ENCODE peak calls at places on chromosomes 4 and X, in nine cellular contexts. N, B, W, R, U, V, K, C and H are unnamed samples.

GRCh38 chr4:42954925-42955669 is 62.6 kb downstream of the GRXCR1 start:
- DNase-seq in N (peak), B (no peak), W (no peak), R (no peak), U (no peak), V (no peak), K (no peak), C (no peak), H (no peak)

GRCh38 chr4:15778191-15778741 is at the start of gene CD38:
- DNase-seq in N (peak), B (peak), W (no peak), R (no peak), U (peak), V (no peak), K (peak), C (peak), H (no peak)

GRCh38 chr4:128461300-128462103 is 173.9 kb upstream of the PGRMC2 start:
- DNase-seq in N (no peak), B (no peak), W (peak), R (no peak), U (no peak), V (peak), K (peak), C (peak), H (peak)

GRCh38 chr4:133592106-133592505 is 443.0 kb downstream of the PCDH10 start:
- DNase-seq in N (no peak), B (no peak), W (no peak), R (no peak), U (no peak), V (no peak), K (no peak), C (peak), H (no peak)

GRCh38 chrX:11770320-11770719 is 12.3 kb downstream of the MSL3 start:
- DNase-seq in N (no peak), B (peak), W (peak), R (no peak), U (no peak), V (peak), K (peak), C (peak), H (peak)

GRCh38 chr4:40180356-40180755 is 16.5 kb upstream of the RHOH start:
- DNase-seq in N (no peak), B (no peak), W (peak), R (no peak), U (no peak), V (peak), K (peak), C (no peak), H (peak)

GRCh38 chrX:97850911-97851310 is 967.2 kb downstream of the RPA4 start:
- DNase-seq in N (no peak), B (no peak), W (peak), R (no peak), U (no peak), V (no peak), K (no peak), C (no peak), H (no peak)

GRCh38 chrX:56727531-56727930 is 1.5 kb upstream of the NBDY start:
- DNase-seq in N (no peak), B (no peak), W (no peak), R (no peak), U (no peak), V (no peak), K (no peak), C (no peak), H (no peak)

GRCh38 chr4:55367084-55367722 is 21.2 kb downstream of the SRD5A3 start:
- DNase-seq in N (no peak), B (no peak), W (no peak), R (no peak), U (no peak), V (peak), K (no peak), C (no peak), H (no peak)

GRCh38 chr4:109207060-109207459 is 95.4 kb downstream of the COL25A1 start:
- DNase-seq in N (no peak), B (no peak), W (peak), R (no peak), U (no peak), V (peak), K (no peak), C (no peak), H (peak)

GRCh38 chrX:16222123-16222522 is 54.8 kb downstream of the MAGEB17 start:
- DNase-seq in N (no peak), B (no peak), W (no peak), R (no peak), U (no peak), V (peak), K (no peak), C (no peak), H (peak)

GRCh38 chr4:2432991-2433530 is 14.3 kb downstream of the CFAP99 start:
- DNase-seq in N (peak), B (no peak), W (peak), R (no peak), U (no peak), V (peak), K (no peak), C (peak), H (no peak)

GRCh38 chrX:110087485-110088356 is 84.8 kb downstream of the TMEM164 start:
- DNase-seq in N (peak), B (no peak), W (peak), R (no peak), U (no peak), V (peak), K (peak), C (no peak), H (peak)

GRCh38 chr4:8352368-8353157 is 83.0 kb downstream of the HTRA3 start:
- DNase-seq in N (no peak), B (no peak), W (no peak), R (no peak), U (no peak), V (no peak), K (no peak), C (peak), H (no peak)

GRCh38 chr4:151318310-151319006 is 6.9 kb downstream of the SH3D19 start:
- DNase-seq in N (no peak), B (no peak), W (no peak), R (no peak), U (no peak), V (no peak), K (no peak), C (no peak), H (no peak)

GRCh38 chrX:12955882-12956703 is 18.8 kb upstream of the TMSB4X start:
- DNase-seq in N (peak), B (peak), W (peak), R (peak), U (peak), V (peak), K (peak), C (no peak), H (peak)

GRCh38 chr4:125833-126232 is 1.5 kb downstream of the ZNF718 start:
- DNase-seq in N (no peak), B (no peak), W (no peak), R (no peak), U (no peak), V (no peak), K (no peak), C (no peak), H (peak)

GRCh38 chr4:40238008-40238699 is 41.3 kb downstream of the RHOH start:
- DNase-seq in N (no peak), B (no peak), W (no peak), R (no peak), U (no peak), V (no peak), K (no peak), C (no peak), H (no peak)

GRCh38 chr4:186765138-186765537 is 41.5 kb upstream of the FAT1 start:
- DNase-seq in N (no peak), B (no peak), W (peak), R (no peak), U (peak), V (peak), K (peak), C (peak), H (peak)

GRCh38 chr4:64266263-64266662 is 143.0 kb downstream of the TECRL start:
- DNase-seq in N (no peak), B (no peak), W (no peak), R (no peak), U (no peak), V (no peak), K (no peak), C (no peak), H (no peak)

GRCh38 chrX:41275661-41276609 is 58.0 kb upstream of the DDX3X start:
- DNase-seq in N (peak), B (peak), W (peak), R (no peak), U (peak), V (peak), K (peak), C (peak), H (peak)

GRCh38 chrX:20412871-20413486 is 146.3 kb upstream of the RPS6KA3 start:
- DNase-seq in N (no peak), B (peak), W (no peak), R (peak), U (no peak), V (no peak), K (no peak), C (no peak), H (no peak)

GRCh38 chr4:26080876-26081628 is 167.0 kb downstream of the SMIM20 start:
- DNase-seq in N (no peak), B (no peak), W (no peak), R (no peak), U (no peak), V (no peak), K (no peak), C (no peak), H (no peak)

GRCh38 chrX:3599787-3600465 is 113.5 kb downstream of the PRKX start:
- DNase-seq in N (no peak), B (no peak), W (no peak), R (no peak), U (no peak), V (peak), K (no peak), C (no peak), H (no peak)

GRCh38 chrX:126170715-126171114 is 4.6 kb upstream of the DCAF12L2 start:
- DNase-seq in N (no peak), B (no peak), W (peak), R (no peak), U (no peak), V (no peak), K (peak), C (no peak), H (no peak)

GRCh38 chrX:54246866-54247265 is 63.8 kb upstream of the FAM120C start:
- DNase-seq in N (no peak), B (no peak), W (no peak), R (no peak), U (no peak), V (no peak), K (no peak), C (no peak), H (no peak)

GRCh38 chr4:127256500-127256899 is 376.3 kb upstream of the INTU start:
- DNase-seq in N (no peak), B (no peak), W (no peak), R (no peak), U (no peak), V (no peak), K (no peak), C (no peak), H (no peak)

GRCh38 chrX:84188320-84188834 is 378 bp upstream of the RPS6KA6 start:
- DNase-seq in N (peak), B (no peak), W (no peak), R (no peak), U (peak), V (peak), K (peak), C (no peak), H (peak)

GRCh38 chr4:121696140-121696640 is 590 bp downstream of the ANXA5 start:
- DNase-seq in N (peak), B (peak), W (peak), R (peak), U (peak), V (peak), K (peak), C (no peak), H (peak)

GRCh38 chrX:69014200-69014599 is 151.1 kb downstream of the PJA1 start:
- DNase-seq in N (no peak), B (no peak), W (no peak), R (no peak), U (no peak), V (peak), K (no peak), C (no peak), H (peak)

DNA sequence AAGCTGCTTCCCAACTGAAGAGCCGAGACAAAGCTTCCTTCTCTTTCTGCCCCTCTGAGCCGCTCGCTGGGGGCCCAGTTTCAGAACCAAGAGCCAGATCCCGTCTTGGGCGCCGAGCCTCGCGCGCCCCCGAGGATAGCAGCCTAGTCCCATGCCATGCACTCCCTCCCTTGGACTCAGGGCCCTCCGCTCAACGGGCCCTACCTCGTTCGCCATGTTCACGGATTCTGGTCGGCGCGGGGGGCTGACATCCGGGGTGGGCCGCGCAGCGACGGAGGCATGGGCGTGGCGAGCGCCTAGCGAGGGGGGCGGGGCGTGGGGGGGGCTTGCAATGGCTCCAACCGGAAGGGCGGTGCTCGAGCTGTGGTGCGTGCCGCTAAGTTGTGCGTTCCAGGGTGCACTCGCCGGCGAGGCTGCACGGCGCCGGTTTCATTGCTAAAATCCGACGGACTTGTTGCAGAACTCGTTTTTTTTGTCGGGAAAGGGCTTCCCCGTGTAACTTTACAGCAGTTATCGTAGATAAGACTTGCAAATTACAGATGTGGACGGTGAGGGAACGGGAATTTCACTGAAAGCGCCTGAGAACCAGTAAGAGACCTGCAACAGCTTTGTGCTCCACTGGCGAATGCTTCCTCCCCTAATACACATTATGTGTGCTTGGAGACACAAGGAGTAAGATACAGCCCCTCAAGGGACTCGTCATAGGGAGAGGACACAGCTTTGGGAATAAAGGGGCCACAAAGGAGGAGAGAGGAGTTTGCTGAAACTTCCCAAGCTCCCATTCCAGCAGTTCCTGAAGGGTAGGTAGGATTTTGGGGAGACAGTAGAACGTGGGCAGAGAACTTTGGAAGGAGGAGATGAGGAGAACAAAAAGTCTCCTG is at the start of gene ADH5:
- DNase-seq in N (peak), B (peak), W (peak), R (peak), U (peak), V (peak), K (peak), C (peak), H (peak)
- TF ChIP-seq CTCF in N (no peak), B (no peak), W (no peak), R (no peak), U (no peak), V (no peak), K (no peak), C (no peak), H (no peak)

DNA sequence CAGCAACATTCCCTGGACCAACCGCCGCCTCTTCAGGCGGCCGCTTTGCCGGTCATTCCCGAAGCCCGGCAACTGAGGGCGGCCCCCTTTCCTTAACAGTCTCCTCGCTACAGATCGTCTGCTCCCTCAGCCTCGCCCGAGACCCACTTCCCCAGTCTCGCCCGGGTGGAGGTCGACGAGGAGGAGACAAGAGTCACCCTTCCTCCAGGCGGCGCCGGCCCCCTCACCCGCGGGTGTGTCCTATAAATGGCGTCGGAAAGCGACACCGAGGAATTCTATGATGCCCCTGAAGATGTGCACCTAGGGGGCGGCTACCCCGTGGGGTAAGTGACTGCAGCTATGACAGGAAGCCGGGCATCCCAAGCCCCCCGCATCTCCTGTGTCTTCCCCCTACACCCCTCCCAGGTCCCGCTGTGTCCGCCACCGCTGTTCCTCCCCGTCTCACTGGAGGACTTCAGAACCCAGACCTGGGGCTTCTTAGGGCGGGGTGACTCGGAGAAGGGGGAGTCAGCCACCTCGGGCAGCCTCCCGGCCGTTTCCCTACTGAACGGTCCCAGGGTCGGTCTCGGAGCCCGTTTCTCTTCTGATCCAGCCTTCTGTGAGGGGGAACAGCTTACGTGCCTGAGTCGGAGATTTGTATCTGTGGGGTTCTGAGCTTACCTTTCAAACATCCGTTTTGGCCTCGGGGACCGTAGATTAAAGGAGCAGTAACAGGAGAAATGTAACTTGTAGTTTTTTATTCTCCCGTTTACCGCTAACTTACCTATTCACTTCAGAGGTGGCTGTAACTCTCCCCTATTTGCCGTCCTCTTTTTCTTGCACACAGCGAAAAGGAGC is 570 bp downstream of the WDR44 start:
- DNase-seq in N (peak), B (peak), W (peak), R (peak), U (peak), V (peak), K (peak), C (peak), H (peak)
- TF ChIP-seq CTCF in N (no peak), B (no peak), W (no peak), R (no peak), U (no peak), V (no peak), K (no peak), C (peak), H (peak)

GRCh38 chr4:41546638-41547037 is 8.7 kb downstream of the LIMCH1 start:
- DNase-seq in N (no peak), B (no peak), W (no peak), R (no peak), U (no peak), V (no peak), K (no peak), C (no peak), H (no peak)

GRCh38 chr4:41549469-41549868 is 11.5 kb downstream of the LIMCH1 start:
- DNase-seq in N (no peak), B (no peak), W (no peak), R (no peak), U (no peak), V (no peak), K (no peak), C (no peak), H (no peak)

GRCh38 chr4:41545238-41545637 is 7.3 kb downstream of the LIMCH1 start:
- DNase-seq in N (no peak), B (no peak), W (no peak), R (no peak), U (no peak), V (no peak), K (no peak), C (no peak), H (no peak)

GRCh38 chr4:41550308-41550707 is 12.4 kb downstream of the LIMCH1 start:
- DNase-seq in N (no peak), B (no peak), W (no peak), R (no peak), U (no peak), V (no peak), K (no peak), C (no peak), H (no peak)

DNA sequence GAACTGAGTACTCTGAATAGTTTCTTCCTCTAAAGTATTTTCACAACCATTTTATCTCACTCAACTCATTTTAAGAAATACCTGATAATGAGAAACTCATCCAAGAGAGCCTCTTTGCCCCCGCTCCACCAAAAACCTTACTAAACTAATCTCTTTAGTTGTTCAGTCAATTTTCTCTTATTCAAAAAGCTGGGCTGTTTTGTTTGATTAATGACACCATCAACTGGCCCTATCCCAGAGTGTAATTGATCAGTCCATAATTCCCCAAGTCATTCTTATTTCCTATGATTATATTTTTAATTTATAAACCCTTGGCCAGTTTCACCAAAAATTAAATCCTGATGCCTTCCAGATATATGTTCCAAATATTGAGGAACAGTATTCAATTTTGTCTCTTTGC is 10.3 kb downstream of the LIMCH1 start:
- DNase-seq in N (no peak), B (no peak), W (no peak), R (no peak), U (no peak), V (no peak), K (no peak), C (no peak), H (no peak)
- TF ChIP-seq CTCF in N (no peak), B (no peak), W (no peak), R (no peak), U (no peak), V (no peak), K (no peak), C (no peak), H (no peak)

GRCh38 chr4:87055340-87055739 is 120.5 kb downstream of the AFF1 start:
- DNase-seq in N (no peak), B (no peak), W (no peak), R (no peak), U (no peak), V (no peak), K (no peak), C (no peak), H (no peak)

GRCh38 chr4:87057835-87058234 is 123.0 kb downstream of the AFF1 start:
- DNase-seq in N (no peak), B (no peak), W (no peak), R (no peak), U (no peak), V (peak), K (no peak), C (no peak), H (no peak)

GRCh38 chr4:87060957-87061356 is 126.1 kb downstream of the AFF1 start:
- DNase-seq in N (no peak), B (no peak), W (peak), R (no peak), U (no peak), V (peak), K (no peak), C (no peak), H (peak)

GRCh38 chr4:87056884-87057283 is 122.1 kb downstream of the AFF1 start:
- DNase-seq in N (no peak), B (no peak), W (no peak), R (no peak), U (no peak), V (no peak), K (no peak), C (no peak), H (no peak)

DNA sequence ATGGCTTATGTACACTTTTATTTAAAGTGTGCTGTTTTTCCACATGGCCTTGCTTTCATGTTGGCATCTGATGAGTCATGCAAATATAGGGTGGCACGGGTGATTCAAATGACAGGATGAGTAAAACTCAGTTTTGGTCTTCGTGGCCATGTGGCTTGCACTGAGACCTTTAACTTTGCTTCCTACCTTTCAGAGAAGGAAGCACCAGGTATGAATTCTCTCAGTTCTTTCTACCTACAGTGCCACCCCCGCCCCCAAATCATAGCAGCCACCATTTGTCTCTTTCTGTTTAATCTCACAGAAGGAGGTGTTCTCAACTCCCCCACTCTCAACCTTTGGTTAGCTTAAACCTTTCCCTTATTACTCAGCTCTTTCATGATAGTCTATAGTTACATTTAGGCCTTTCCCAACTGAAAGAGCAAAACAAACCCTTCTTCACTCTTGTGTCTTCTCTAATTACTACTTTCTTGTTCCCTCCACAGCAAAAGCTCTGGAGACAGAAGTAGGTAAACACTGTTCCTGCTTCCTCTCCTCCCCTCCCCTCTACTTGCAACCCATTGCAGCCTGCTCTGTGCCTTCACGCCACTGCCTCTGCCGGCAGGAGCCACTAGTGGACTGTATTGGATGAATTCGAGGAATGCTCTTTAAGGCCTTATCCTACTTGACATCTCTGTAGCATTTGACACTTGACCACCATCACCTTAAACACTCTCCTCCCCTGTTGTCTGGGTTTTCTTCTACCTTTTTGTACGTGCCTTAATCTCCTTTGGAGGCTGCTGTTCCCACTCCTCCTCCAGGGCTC is 123.7 kb downstream of the AFF1 start:
- DNase-seq in N (no peak), B (peak), W (peak), R (no peak), U (no peak), V (no peak), K (peak), C (peak), H (peak)
- TF ChIP-seq CTCF in N (peak), B (no peak), W (no peak), R (no peak), U (no peak), V (no peak), K (no peak), C (peak), H (no peak)